ENCODE peak calls at places on chromosomes 11 and 22, in four cellular contexts. E, F, S and W are unnamed samples.

GRCh38 chr11:29634248-29634647 is 382.6 kb downstream of the KCNA4 start:
- DNase-seq in S (no peak), E (peak), F (no peak), W (no peak)

GRCh38 chr11:62905927-62906531 is 15.1 kb downstream of the CHRM1 start:
- DNase-seq in F (peak), E (peak), S (peak), W (peak)

GRCh38 chr22:31604746-31605705 is 57.0 kb downstream of the PISD start:
- DNase-seq in E (no peak), S (no peak), F (no peak), W (no peak)

GRCh38 chr11:90220391-90220790 is 2.5 kb downstream of the CHORDC1 start:
- DNase-seq in S (peak), E (peak), F (no peak), W (no peak)

GRCh38 chr11:6319879-6320410 is 356 bp downstream of the CAVIN3 start:
- DNase-seq in S (peak), F (no peak), E (peak), W (no peak)

GRCh38 chr11:61697093-61697492 is 16.9 kb downstream of the DAGLA start:
- DNase-seq in S (peak), E (no peak), F (no peak), W (no peak)

GRCh38 chr11:79439430-79439892 is 1.4 kb downstream of the TENM4 start:
- DNase-seq in E (peak), F (no peak), S (peak), W (no peak)

GRCh38 chr11:65727865-65728264 is 7.3 kb upstream of the RNASEH2C start:
- DNase-seq in F (no peak), S (no peak), E (no peak), W (no peak)

GRCh38 chr11:12372111-12372510 is 5.3 kb upstream of the PARVA start:
- DNase-seq in F (no peak), E (peak), S (no peak), W (no peak)

GRCh38 chr11:2092956-2093412 is 46.2 kb downstream of the IGF2 start:
- DNase-seq in S (peak), E (peak), F (no peak), W (no peak)

GRCh38 chr11:9029477-9029876 is 25.7 kb upstream of the NRIP3 start:
- DNase-seq in F (no peak), E (no peak), S (no peak), W (no peak)

GRCh38 chr11:27599217-27599616 is 92.6 kb upstream of the LIN7C start:
- DNase-seq in S (no peak), E (no peak), F (no peak), W (no peak)
- TF ChIP-seq CTCF in S (no peak), E (no peak), F (no peak), W (no peak)

GRCh38 chr11:118310271-118310670 is 5.7 kb downstream of the CD3E start:
- DNase-seq in F (no peak), S (no peak), E (no peak), W (no peak)

GRCh38 chr11:118313242-118313641 is 8.7 kb downstream of the CD3E start:
- DNase-seq in S (no peak), E (peak), F (no peak), W (no peak)

GRCh38 chr11:118310781-118311485 is 6.4 kb downstream of the CD3E start:
- DNase-seq in E (no peak), S (no peak), F (no peak), W (no peak)

GRCh38 chr11:118312328-118312727 is 7.8 kb downstream of the CD3E start:
- DNase-seq in E (no peak), S (no peak), F (no peak), W (no peak)

DNA sequence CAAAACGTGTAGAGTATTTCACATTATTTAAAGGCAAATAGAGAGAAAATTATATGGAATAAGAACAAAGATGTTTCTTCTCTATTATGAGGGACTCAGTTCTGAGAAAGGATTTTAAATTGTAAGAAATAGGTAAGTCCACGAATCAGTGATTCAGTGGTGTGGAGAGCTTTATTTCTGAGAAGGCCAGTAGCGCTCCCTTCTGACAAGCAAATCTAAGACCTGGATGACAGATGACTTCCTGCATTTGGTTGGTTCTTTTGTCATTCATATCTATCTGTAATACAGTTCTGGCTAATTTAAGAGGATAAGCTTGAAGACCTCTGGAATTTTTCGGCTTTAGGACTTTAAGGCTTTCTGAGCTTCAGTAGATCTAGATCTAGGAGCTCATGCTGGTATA is 7.0 kb downstream of the CD3E start:
- DNase-seq in E (no peak), F (no peak), S (no peak), W (no peak)
- TF ChIP-seq CTCF in E (no peak), F (no peak), S (no peak), W (no peak)

DNA sequence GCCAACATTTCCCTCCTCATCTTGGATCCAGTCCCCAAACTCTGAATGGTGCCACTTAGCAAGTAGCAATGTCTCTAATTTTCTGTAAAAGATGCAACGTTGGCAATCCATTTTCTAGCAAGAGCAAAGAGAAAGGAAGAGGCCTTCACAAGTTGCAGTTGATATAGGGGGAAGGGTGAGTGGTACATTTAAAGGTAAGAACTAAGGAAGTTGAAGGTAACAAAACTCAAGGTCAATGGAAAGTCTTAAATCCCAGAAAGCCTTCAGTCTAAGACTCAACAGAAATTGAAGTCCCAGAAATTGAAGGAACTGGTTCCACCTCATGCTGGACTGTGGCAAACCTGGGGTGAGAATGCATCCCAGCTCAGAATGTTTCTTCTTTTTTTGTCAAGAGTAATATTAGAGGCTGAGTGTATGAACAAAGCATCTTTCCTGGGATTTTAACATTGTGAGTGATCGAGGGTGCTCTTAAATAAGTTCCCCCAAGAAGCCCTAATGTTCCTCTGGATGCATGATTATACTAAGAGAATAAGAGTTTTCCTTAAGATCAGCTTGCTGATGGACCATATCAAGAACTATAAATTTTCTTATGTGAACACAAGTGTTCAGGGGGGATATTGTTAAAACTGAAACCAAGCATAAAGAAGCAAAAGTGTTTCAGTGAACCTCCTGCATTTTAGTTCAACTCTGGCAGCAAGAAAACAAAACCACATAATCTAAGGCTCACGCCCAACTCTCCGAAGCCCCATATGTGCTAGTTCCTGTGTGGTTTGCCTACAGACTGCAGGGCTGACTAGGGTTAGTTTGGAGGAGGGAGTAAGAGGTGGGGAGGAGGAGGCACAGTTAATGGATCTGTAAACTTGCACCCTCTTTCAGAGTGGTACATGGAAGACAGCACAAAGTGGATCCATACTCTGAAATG is at the start of gene GRAP2:
- DNase-seq in F (no peak), E (no peak), S (no peak), W (no peak)
- TF ChIP-seq CTCF in F (no peak), E (no peak), S (no peak), W (no peak)

GRCh38 chr22:19912236-19912999 is 29.2 kb upstream of the COMT start:
- DNase-seq in F (no peak), E (no peak), S (no peak), W (no peak)
- TF ChIP-seq CTCF in F (no peak), E (no peak), S (no peak), W (peak)